ENCODE peak calls at places on chromosomes 16 and 17, in nine cellular contexts. One of them, this sample, is unnamed.

GRCh38 chr16:14314116-14314515 is 243.0 kb downstream of the MRTFB start:
- DNase-seq in naive thymus-derived CD4-positive, alpha-beta T cell: no peak
- DNase-seq in skeletal muscle cell: no peak
- DNase-seq in esophagus squamous epithelium: no peak
- DNase-seq in A549: no peak
- DNase-seq in body of pancreas: no peak
- DNase-seq in foreskin fibroblast: no peak
- DNase-seq in GM12865: no peak
- DNase-seq in fibroblast of pulmonary artery: no peak
- DNase-seq in this sample: no peak

GRCh38 chr16:19094542-19095365 is 19.0 kb upstream of the ITPRIPL2 start:
- DNase-seq in foreskin fibroblast: no peak
- DNase-seq in fibroblast of pulmonary artery: no peak
- DNase-seq in body of pancreas: peak; percentile 47
- DNase-seq in naive thymus-derived CD4-positive, alpha-beta T cell: no peak
- DNase-seq in A549: peak; percentile 91
- DNase-seq in GM12865: peak; percentile 76
- DNase-seq in skeletal muscle cell: no peak
- DNase-seq in esophagus squamous epithelium: no peak
- DNase-seq in this sample: no peak

GRCh38 chr17:12388206-12388605 is 277.5 kb upstream of the MYOCD start:
- DNase-seq in skeletal muscle cell: peak; percentile 62
- DNase-seq in fibroblast of pulmonary artery: peak; percentile 10
- DNase-seq in A549: peak; percentile 47
- DNase-seq in body of pancreas: no peak
- DNase-seq in naive thymus-derived CD4-positive, alpha-beta T cell: no peak
- DNase-seq in GM12865: no peak
- DNase-seq in foreskin fibroblast: peak; percentile 41
- DNase-seq in esophagus squamous epithelium: no peak
- DNase-seq in this sample: peak; percentile 91

GRCh38 chr17:7843536-7844291 is 9.7 kb downstream of the KDM6B start:
- DNase-seq in body of pancreas: peak; percentile 89
- DNase-seq in A549: peak; percentile 96
- DNase-seq in skeletal muscle cell: no peak
- DNase-seq in GM12865: peak; percentile 96
- DNase-seq in esophagus squamous epithelium: peak; percentile 68
- DNase-seq in fibroblast of pulmonary artery: peak; percentile 92
- DNase-seq in naive thymus-derived CD4-positive, alpha-beta T cell: peak; percentile 93
- DNase-seq in foreskin fibroblast: peak; percentile 79
- DNase-seq in this sample: peak; percentile 90

GRCh38 chr16:72877374-72878028 is 170.4 kb downstream of the ZFHX3 start:
- DNase-seq in fibroblast of pulmonary artery: peak; percentile 81
- DNase-seq in esophagus squamous epithelium: no peak
- DNase-seq in A549: peak; percentile 75
- DNase-seq in GM12865: no peak
- DNase-seq in naive thymus-derived CD4-positive, alpha-beta T cell: no peak
- DNase-seq in body of pancreas: no peak
- DNase-seq in skeletal muscle cell: peak; percentile 65
- DNase-seq in foreskin fibroblast: peak; percentile 85
- DNase-seq in this sample: peak; percentile 88

GRCh38 chr17:17395246-17395802 is 81.5 kb upstream of the MED9 start:
- DNase-seq in skeletal muscle cell: no peak
- DNase-seq in A549: no peak
- DNase-seq in body of pancreas: no peak
- DNase-seq in fibroblast of pulmonary artery: no peak
- DNase-seq in naive thymus-derived CD4-positive, alpha-beta T cell: no peak
- DNase-seq in esophagus squamous epithelium: no peak
- DNase-seq in foreskin fibroblast: no peak
- DNase-seq in GM12865: no peak
- DNase-seq in this sample: no peak

GRCh38 chr16:49350265-49351103 is 23.1 kb upstream of the C16orf78 start:
- DNase-seq in fibroblast of pulmonary artery: peak; percentile 53
- DNase-seq in body of pancreas: peak; percentile 58
- DNase-seq in esophagus squamous epithelium: no peak
- DNase-seq in skeletal muscle cell: peak; percentile 8
- DNase-seq in naive thymus-derived CD4-positive, alpha-beta T cell: peak; percentile 8
- DNase-seq in foreskin fibroblast: peak; percentile 17
- DNase-seq in A549: peak; percentile 41
- DNase-seq in GM12865: peak; percentile 56
- DNase-seq in this sample: peak; percentile 34

GRCh38 chr17:7889166-7889584 is 586 bp downstream of the CHD3 start:
- DNase-seq in esophagus squamous epithelium: peak; percentile 39
- DNase-seq in fibroblast of pulmonary artery: peak; percentile 96
- DNase-seq in naive thymus-derived CD4-positive, alpha-beta T cell: no peak
- DNase-seq in skeletal muscle cell: peak; percentile 78
- DNase-seq in A549: peak; percentile 92
- DNase-seq in body of pancreas: peak; percentile 100
- DNase-seq in foreskin fibroblast: peak; percentile 95
- DNase-seq in GM12865: peak; percentile 45
- DNase-seq in this sample: peak; percentile 86

GRCh38 chr16:88613911-88614817 is 24.2 kb upstream of the IL17C start:
- DNase-seq in naive thymus-derived CD4-positive, alpha-beta T cell: no peak
- DNase-seq in body of pancreas: no peak
- DNase-seq in GM12865: no peak
- DNase-seq in skeletal muscle cell: no peak
- DNase-seq in esophagus squamous epithelium: no peak
- DNase-seq in foreskin fibroblast: no peak
- DNase-seq in fibroblast of pulmonary artery: no peak
- DNase-seq in A549: no peak
- DNase-seq in this sample: peak; percentile 45

GRCh38 chr16:4487955-4488481 is 11.8 kb downstream of the HMOX2 start:
- DNase-seq in A549: no peak
- DNase-seq in body of pancreas: peak; percentile 41
- DNase-seq in fibroblast of pulmonary artery: peak; percentile 91
- DNase-seq in naive thymus-derived CD4-positive, alpha-beta T cell: no peak
- DNase-seq in GM12865: no peak
- DNase-seq in foreskin fibroblast: peak; percentile 29
- DNase-seq in skeletal muscle cell: no peak
- DNase-seq in esophagus squamous epithelium: no peak
- DNase-seq in this sample: peak; percentile 62
- H3K4me3 ChIP-seq in A549: no peak overlapping the region
- H3K4me3 ChIP-seq in body of pancreas: no peak overlapping the region
- H3K4me3 ChIP-seq in fibroblast of pulmonary artery: no peak overlapping the region
- H3K4me3 ChIP-seq in naive thymus-derived CD4-positive, alpha-beta T cell: peak overlapping the region; percentile 32
- H3K4me3 ChIP-seq in GM12865: no peak overlapping the region
- H3K4me3 ChIP-seq in foreskin fibroblast: no peak overlapping the region
- H3K4me3 ChIP-seq in skeletal muscle cell: no peak overlapping the region
- H3K4me3 ChIP-seq in esophagus squamous epithelium: no peak overlapping the region
- H3K4me3 ChIP-seq in this sample: no peak overlapping the region

GRCh38 chr16:66923866-66924265 is 1.5 kb downstream of the RRAD start:
- DNase-seq in body of pancreas: no peak
- DNase-seq in fibroblast of pulmonary artery: no peak
- DNase-seq in esophagus squamous epithelium: no peak
- DNase-seq in GM12865: no peak
- DNase-seq in skeletal muscle cell: no peak
- DNase-seq in naive thymus-derived CD4-positive, alpha-beta T cell: no peak
- DNase-seq in foreskin fibroblast: no peak
- DNase-seq in A549: no peak
- DNase-seq in this sample: no peak
- H3K4me3 ChIP-seq in body of pancreas: no peak overlapping the region
- H3K4me3 ChIP-seq in fibroblast of pulmonary artery: no peak overlapping the region
- H3K4me3 ChIP-seq in esophagus squamous epithelium: peak overlapping the region; percentile 73
- H3K4me3 ChIP-seq in GM12865: no peak overlapping the region
- H3K4me3 ChIP-seq in skeletal muscle cell: no peak overlapping the region
- H3K4me3 ChIP-seq in naive thymus-derived CD4-positive, alpha-beta T cell: no peak overlapping the region
- H3K4me3 ChIP-seq in foreskin fibroblast: no peak overlapping the region
- H3K4me3 ChIP-seq in A549: no peak overlapping the region
- H3K4me3 ChIP-seq in this sample: no peak overlapping the region

GRCh38 chr17:29825604-29826003 is 104.4 kb downstream of the SSH2 start:
- DNase-seq in body of pancreas: no peak
- DNase-seq in foreskin fibroblast: no peak
- DNase-seq in skeletal muscle cell: no peak
- DNase-seq in A549: no peak
- DNase-seq in naive thymus-derived CD4-positive, alpha-beta T cell: no peak
- DNase-seq in esophagus squamous epithelium: no peak
- DNase-seq in GM12865: no peak
- DNase-seq in fibroblast of pulmonary artery: no peak
- DNase-seq in this sample: no peak

GRCh38 chr17:29833801-29834200 is 96.2 kb downstream of the SSH2 start:
- DNase-seq in fibroblast of pulmonary artery: no peak
- DNase-seq in GM12865: no peak
- DNase-seq in body of pancreas: no peak
- DNase-seq in skeletal muscle cell: no peak
- DNase-seq in foreskin fibroblast: no peak
- DNase-seq in esophagus squamous epithelium: no peak
- DNase-seq in A549: no peak
- DNase-seq in naive thymus-derived CD4-positive, alpha-beta T cell: no peak
- DNase-seq in this sample: no peak

GRCh38 chr17:29827179-29827578 is 102.8 kb downstream of the SSH2 start:
- DNase-seq in skeletal muscle cell: no peak
- DNase-seq in A549: no peak
- DNase-seq in esophagus squamous epithelium: no peak
- DNase-seq in GM12865: no peak
- DNase-seq in body of pancreas: no peak
- DNase-seq in fibroblast of pulmonary artery: no peak
- DNase-seq in naive thymus-derived CD4-positive, alpha-beta T cell: no peak
- DNase-seq in foreskin fibroblast: no peak
- DNase-seq in this sample: no peak

GRCh38 chr17:29826045-29826692 is 103.9 kb downstream of the SSH2 start:
- DNase-seq in esophagus squamous epithelium: no peak
- DNase-seq in A549: no peak
- DNase-seq in skeletal muscle cell: no peak
- DNase-seq in body of pancreas: no peak
- DNase-seq in GM12865: no peak
- DNase-seq in fibroblast of pulmonary artery: no peak
- DNase-seq in naive thymus-derived CD4-positive, alpha-beta T cell: no peak
- DNase-seq in foreskin fibroblast: no peak
- DNase-seq in this sample: no peak

DNA sequence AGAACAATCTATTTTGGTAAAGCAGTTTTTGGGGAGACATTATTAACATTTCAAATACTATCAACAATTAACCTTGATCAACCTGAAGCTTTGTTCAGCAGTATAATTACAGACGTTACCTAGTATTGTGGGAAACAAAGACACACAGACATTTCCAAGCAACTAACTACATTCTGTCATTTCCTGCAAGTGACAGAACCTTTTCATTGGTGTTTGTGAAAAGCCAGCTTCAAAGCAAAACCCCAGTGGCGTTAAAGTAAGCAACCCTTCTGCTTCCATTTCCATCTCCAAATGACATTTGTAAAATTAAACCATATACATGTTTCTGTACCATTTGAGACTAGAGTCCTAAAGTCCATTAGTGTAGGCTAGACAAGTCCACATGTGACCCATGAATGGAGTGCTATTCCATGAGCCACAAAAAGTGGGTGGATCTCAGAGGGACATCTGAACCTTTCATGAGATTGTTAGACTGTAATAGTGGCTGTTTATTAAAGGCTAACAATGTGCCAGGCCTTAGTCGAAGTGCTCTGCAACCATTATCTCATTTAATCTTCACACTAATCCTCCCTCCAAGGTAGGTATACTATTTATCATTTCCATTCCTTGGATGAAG is 101.2 kb downstream of the SSH2 start:
- DNase-seq in body of pancreas: no peak
- DNase-seq in A549: no peak
- DNase-seq in skeletal muscle cell: no peak
- DNase-seq in foreskin fibroblast: no peak
- DNase-seq in GM12865: no peak
- DNase-seq in esophagus squamous epithelium: no peak
- DNase-seq in fibroblast of pulmonary artery: no peak
- DNase-seq in naive thymus-derived CD4-positive, alpha-beta T cell: peak; percentile 70
- DNase-seq in this sample: no peak
- H3K4me3 ChIP-seq in body of pancreas: no peak overlapping the region
- H3K4me3 ChIP-seq in A549: no peak overlapping the region
- H3K4me3 ChIP-seq in skeletal muscle cell: no peak overlapping the region
- H3K4me3 ChIP-seq in foreskin fibroblast: no peak overlapping the region
- H3K4me3 ChIP-seq in GM12865: no peak overlapping the region
- H3K4me3 ChIP-seq in esophagus squamous epithelium: no peak overlapping the region
- H3K4me3 ChIP-seq in fibroblast of pulmonary artery: no peak overlapping the region
- H3K4me3 ChIP-seq in naive thymus-derived CD4-positive, alpha-beta T cell: no peak overlapping the region
- H3K4me3 ChIP-seq in this sample: no peak overlapping the region

DNA sequence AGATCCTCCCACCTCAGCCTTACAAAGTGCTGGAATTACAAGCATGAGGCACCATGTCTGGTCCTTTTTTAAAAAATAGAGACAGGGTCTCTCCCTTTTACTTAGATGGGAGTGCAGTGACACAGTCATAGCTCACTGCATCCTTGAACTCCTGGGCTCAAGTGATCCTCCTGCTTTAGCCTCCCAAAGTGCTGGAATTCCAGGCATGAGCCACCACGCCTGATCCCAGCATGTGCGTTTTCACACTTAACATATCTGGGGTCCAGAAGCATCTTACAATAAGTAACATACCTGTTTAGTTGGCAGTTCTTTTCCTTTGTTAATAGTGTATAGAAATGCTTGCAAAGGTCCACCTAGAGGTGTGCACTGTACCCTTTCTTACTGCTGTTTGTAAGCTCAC is 221.7 kb downstream of the RPTOR start:
- DNase-seq in body of pancreas: no peak
- DNase-seq in naive thymus-derived CD4-positive, alpha-beta T cell: no peak
- DNase-seq in fibroblast of pulmonary artery: no peak
- DNase-seq in foreskin fibroblast: no peak
- DNase-seq in GM12865: no peak
- DNase-seq in skeletal muscle cell: no peak
- DNase-seq in A549: no peak
- DNase-seq in esophagus squamous epithelium: no peak
- DNase-seq in this sample: no peak
- H3K4me3 ChIP-seq in body of pancreas: no peak overlapping the region
- H3K4me3 ChIP-seq in naive thymus-derived CD4-positive, alpha-beta T cell: no peak overlapping the region
- H3K4me3 ChIP-seq in fibroblast of pulmonary artery: no peak overlapping the region
- H3K4me3 ChIP-seq in foreskin fibroblast: no peak overlapping the region
- H3K4me3 ChIP-seq in GM12865: no peak overlapping the region
- H3K4me3 ChIP-seq in skeletal muscle cell: no peak overlapping the region
- H3K4me3 ChIP-seq in A549: no peak overlapping the region
- H3K4me3 ChIP-seq in esophagus squamous epithelium: no peak overlapping the region
- H3K4me3 ChIP-seq in this sample: no peak overlapping the region

DNA sequence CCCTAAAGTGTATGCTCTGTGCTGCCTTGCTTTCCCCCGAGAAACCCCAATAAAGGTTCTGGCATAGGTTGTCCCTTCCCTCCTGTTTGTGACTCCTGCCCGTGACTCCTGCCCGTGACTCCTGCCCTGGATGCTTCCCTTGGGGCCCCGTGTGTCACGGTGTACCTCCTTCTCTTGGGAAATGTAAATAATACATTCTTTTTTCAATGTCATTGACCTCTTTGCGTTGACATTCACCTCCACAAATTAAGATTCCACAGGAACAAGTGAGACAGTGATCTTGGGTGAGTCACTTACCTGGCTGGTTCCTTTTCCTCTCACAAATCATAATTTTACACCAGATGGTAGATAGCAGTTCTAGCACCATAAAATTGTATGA is 634 bp downstream of the CCL15 start:
- DNase-seq in body of pancreas: no peak
- DNase-seq in GM12865: no peak
- DNase-seq in skeletal muscle cell: no peak
- DNase-seq in A549: no peak
- DNase-seq in naive thymus-derived CD4-positive, alpha-beta T cell: no peak
- DNase-seq in esophagus squamous epithelium: no peak
- DNase-seq in foreskin fibroblast: no peak
- DNase-seq in fibroblast of pulmonary artery: no peak
- DNase-seq in this sample: no peak
- H3K4me3 ChIP-seq in body of pancreas: no peak overlapping the region
- H3K4me3 ChIP-seq in GM12865: no peak overlapping the region
- H3K4me3 ChIP-seq in skeletal muscle cell: no peak overlapping the region
- H3K4me3 ChIP-seq in A549: no peak overlapping the region
- H3K4me3 ChIP-seq in naive thymus-derived CD4-positive, alpha-beta T cell: no peak overlapping the region
- H3K4me3 ChIP-seq in esophagus squamous epithelium: no peak overlapping the region
- H3K4me3 ChIP-seq in foreskin fibroblast: no peak overlapping the region
- H3K4me3 ChIP-seq in fibroblast of pulmonary artery: no peak overlapping the region
- H3K4me3 ChIP-seq in this sample: no peak overlapping the region

This sample was measured in IMR-90.